ENCODE peak calls at places on chromosomes 7 and 10, in four cellular contexts. Q is sigmoid colon, O is SK-N-MC, R is epithelial cell of esophagus. D is an unnamed sample.

GRCh38 chr10:105837951-105838350 is 1196.9 kb downstream of the SORCS3 start:
- DNase-seq in O (no peak), Q (no peak), R (peak), D (no peak)

GRCh38 chr7:231030-231857 is 38.9 kb downstream of the FAM20C start:
- DNase-seq in O (no peak), Q (peak), R (no peak), D (no peak)

GRCh38 chr10:96292971-96293909 is 11.0 kb upstream of the DNTT start:
- DNase-seq in O (no peak), R (peak), Q (no peak), D (peak)

GRCh38 chr7:117395743-117396142 is 31.6 kb downstream of the ASZ1 start:
- DNase-seq in Q (no peak), O (no peak), R (no peak), D (no peak)

GRCh38 chr10:102449321-102450123 is 1.8 kb downstream of the C10orf95 start:
- DNase-seq in R (peak), Q (peak), O (no peak), D (peak)

GRCh38 chr10:112137381-112137987 is 46.1 kb downstream of the GPAM start:
- DNase-seq in O (no peak), Q (peak), R (peak), D (peak)

GRCh38 chr7:84665339-84665738 is 470.8 kb upstream of the SEMA3A start:
- DNase-seq in O (peak), R (no peak), Q (no peak), D (no peak)

GRCh38 chr7:5423844-5424688 is 432 bp upstream of the TNRC18 start:
- DNase-seq in O (peak), Q (peak), R (peak), D (peak)

GRCh38 chr7:8255680-8256656 is 6.0 kb downstream of the ICA1 start:
- DNase-seq in R (no peak), Q (no peak), O (no peak), D (no peak)

GRCh38 chr7:37901236-37901827 is 15.3 kb downstream of the SFRP4 start:
- DNase-seq in Q (no peak), R (peak), O (peak), D (no peak)

GRCh38 chr10:29056729-29057128 is 232.1 kb upstream of the LYZL1 start:
- DNase-seq in O (no peak), R (no peak), Q (no peak), D (no peak)

GRCh38 chr7:16295558-16295957 is 125.8 kb downstream of the CRPPA start:
- DNase-seq in O (no peak), R (no peak), Q (no peak), D (no peak)

GRCh38 chr10:125936331-125936730 is 40.0 kb downstream of the FANK1 start:
- DNase-seq in Q (no peak), O (no peak), R (no peak), D (no peak)

GRCh38 chr10:6987536-6987945 is 407.5 kb upstream of the PRKCQ start:
- DNase-seq in Q (no peak), R (no peak), O (no peak), D (no peak)

GRCh38 chr10:73731588-73732375 is 12.4 kb upstream of the SEC24C start:
- DNase-seq in Q (no peak), O (no peak), R (no peak), D (no peak)

GRCh38 chr7:40507166-40507565 is 372.4 kb downstream of the SUGCT start:
- DNase-seq in R (peak), Q (no peak), O (no peak), D (no peak)

GRCh38 chr10:1102836-1103235 is 46.7 kb downstream of the WDR37 start:
- DNase-seq in R (no peak), O (no peak), Q (no peak), D (no peak)

GRCh38 chr10:63573068-63573697 is 52.0 kb downstream of the REEP3 start:
- DNase-seq in Q (no peak), O (peak), R (no peak), D (no peak)

GRCh38 chr7:20340839-20341238 is 10.1 kb downstream of the ITGB8 start:
- DNase-seq in Q (no peak), O (no peak), R (peak), D (no peak)

GRCh38 chr10:50312464-50313437 is 61.4 kb upstream of the ASAH2 start:
- DNase-seq in O (no peak), Q (no peak), R (peak), D (no peak)

DNA sequence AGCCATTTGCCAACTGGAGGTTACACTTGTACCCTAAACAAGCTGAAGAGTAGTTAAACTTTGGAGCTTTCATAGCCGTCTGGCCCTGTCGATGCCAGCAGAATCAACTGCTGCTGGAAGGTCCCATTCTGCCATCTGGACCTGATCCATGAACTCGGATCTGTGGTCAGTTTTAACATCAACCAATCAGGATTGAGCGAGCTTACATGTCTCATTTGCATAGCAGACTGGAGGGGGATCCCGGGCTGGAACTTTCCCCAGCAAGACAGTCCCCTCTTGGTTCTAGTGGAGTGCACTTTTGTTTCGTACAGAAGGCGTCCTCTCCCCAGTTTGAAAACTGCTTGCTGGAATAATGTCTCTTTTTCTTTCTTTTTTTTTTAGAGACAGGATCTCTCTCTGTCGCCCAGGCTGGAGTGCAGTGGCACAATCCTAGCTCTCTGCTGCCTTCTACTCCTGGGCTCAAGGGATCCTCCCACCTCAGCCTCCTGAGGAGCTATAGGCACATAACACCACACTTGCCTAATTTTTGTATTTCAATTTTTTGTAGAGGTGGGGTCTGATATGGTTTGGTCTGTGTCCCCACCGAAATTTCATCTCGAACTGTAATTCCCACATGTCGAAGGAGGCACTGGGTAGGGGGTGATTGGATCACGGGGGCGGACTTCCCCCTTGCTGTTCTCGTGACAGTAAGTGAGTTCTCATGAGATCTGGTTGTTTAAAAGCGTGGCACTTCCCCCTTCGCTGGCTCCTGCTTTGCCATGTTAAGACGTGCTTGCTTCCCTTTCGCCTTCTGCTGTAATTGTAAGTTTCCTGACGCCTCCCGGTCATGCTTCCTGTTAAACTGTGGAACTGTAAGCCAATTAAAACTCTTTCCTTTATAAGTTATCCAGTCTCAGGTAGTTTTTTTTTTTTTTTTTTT is 42.8 kb upstream of the SEPHS1 start:
- DNase-seq in R (no peak), Q (no peak), O (no peak), D (no peak)
- H3K4me3 ChIP-seq in R (no peak), Q (no peak), O (no peak), D (no peak)

GRCh38 chr10:122181055-122181732 is 89.9 kb upstream of the BTBD16 start:
- DNase-seq in R (peak), Q (no peak), O (no peak), D (peak)
- H3K4me3 ChIP-seq in R (no peak), Q (no peak), O (no peak), D (no peak)

DNA sequence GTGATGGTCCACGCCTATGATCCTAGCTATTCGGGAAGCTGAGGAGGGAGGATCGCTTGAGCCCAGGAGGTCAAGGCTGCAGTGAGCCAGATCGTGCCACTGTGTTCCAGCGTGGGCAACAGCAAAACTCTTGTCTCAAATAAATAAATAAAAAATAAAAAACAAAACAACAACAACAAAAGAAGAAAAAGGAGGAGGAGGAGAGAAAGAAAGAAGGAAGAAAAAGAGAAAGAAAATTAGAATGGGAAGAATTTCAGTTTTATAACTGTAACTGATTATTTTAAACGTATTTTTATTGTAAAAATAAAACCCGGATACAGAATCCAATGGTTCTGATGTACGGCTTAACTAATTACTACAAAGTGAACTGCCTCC is 37.2 kb upstream of the PSAP start:
- DNase-seq in O (no peak), R (no peak), Q (no peak), D (no peak)
- H3K4me3 ChIP-seq in O (peak), R (peak), Q (peak), D (peak)

DNA sequence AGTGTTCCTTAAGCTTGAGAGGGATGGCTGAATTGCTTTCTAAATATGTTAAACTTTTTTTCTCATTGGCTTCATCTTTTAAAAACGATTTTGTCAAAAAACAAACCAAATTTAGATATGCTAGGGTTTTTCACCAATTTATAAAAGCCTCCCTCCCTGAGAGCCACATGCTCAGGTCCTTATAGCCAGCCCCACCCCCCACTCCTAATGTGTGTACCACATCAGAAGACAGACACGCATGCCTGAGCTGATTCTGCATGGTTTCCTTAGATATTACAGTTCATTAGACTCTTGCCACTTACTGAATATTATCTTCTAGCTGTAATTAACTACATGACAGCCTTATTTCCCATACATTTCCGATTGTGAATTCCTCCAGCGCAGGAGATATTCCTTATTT is 2.0 kb downstream of the CUL1 start:
- DNase-seq in R (peak), Q (no peak), O (no peak), D (no peak)
- H3K4me3 ChIP-seq in R (peak), Q (peak), O (peak), D (peak)

DNA sequence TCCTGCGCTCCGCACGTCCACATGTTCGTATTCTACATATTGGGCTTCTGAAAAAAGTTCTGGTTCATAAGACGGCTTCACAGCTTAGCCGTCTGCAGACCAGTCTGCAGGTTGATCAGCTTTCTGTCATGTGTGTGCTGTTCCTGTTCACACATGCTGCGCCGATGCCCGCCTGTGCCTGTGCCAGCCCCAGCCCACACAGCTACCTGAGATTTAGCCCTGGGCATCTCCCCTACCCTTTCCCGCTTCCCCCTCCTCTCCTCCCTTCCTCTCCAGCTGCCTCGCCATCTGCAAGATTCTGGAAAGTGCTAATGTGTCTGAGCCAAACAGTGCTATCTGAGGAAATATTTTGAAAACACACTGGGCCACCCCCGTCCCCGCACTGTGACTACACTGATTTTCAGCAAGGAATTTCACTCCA is 7.1 kb downstream of the CHST3 start:
- DNase-seq in Q (no peak), R (peak), O (no peak), D (no peak)
- H3K4me3 ChIP-seq in Q (no peak), R (peak), O (no peak), D (no peak)

DNA sequence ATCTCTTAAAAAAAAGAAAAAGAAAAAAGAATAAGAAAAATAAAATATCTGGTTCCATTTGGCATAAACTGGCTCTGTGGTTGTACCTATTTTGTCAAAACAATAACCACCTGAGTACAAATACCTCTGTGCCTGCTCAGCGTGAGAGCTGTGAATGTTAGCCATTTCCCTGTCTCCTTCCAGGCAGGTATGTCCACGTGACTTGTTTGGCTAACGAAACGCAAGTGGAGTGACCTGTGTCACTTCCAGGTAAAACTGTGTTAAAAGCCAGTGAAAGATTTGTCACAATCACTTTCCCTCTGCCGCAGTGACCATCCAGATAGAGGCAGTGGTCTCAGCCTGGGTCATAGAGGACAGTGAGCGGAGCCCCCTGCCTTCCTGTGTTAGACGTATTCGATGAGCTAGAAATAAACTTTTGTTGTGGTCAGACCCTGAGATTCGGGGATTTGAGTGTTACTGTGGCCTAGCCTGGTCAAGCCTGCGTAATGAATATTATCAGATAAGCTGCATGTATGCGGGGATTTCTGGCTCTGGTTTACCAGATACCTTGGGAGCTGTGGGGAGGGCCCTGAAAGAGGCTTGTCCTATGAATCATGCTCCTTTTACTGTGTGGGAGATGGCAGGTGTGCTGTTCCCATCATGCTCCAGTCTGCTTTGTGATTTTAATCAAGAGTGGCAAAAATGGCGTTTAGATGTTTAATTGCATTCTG is 3.7 kb downstream of the PTER start:
- DNase-seq in O (no peak), R (peak), Q (no peak), D (no peak)
- H3K4me3 ChIP-seq in O (no peak), R (no peak), Q (no peak), D (no peak)

GRCh38 chr10:86389441-86390193 is 23.0 kb upstream of the GRID1 start:
- DNase-seq in R (peak), Q (peak), O (no peak), D (no peak)
- H3K4me3 ChIP-seq in R (peak), Q (peak), O (no peak), D (peak)

GRCh38 chr10:10644317-10645111 is 373.2 kb upstream of the CELF2 start:
- DNase-seq in O (no peak), Q (no peak), R (peak), D (no peak)
- H3K4me3 ChIP-seq in O (no peak), Q (no peak), R (no peak), D (no peak)

GRCh38 chr7:151019130-151019447 is 5.2 kb downstream of the ATG9B start:
- DNase-seq in R (no peak), Q (no peak), O (no peak), D (no peak)
- H3K4me3 ChIP-seq in R (no peak), Q (peak), O (peak), D (peak)

D was measured in skeletal muscle cell.